ENCODE peak calls at places on chromosome 1, in five cellular contexts. R, T, A, J and S are unnamed samples.

GRCh38 chr1:7398982-7399381 is 372.1 kb upstream of the VAMP3 start:
- DNase-seq in R (no peak), J (no peak), A (no peak), T (no peak), S (no peak)

GRCh38 chr1:207847116-207847515 is 63.8 kb downstream of the CD34 start:
- DNase-seq in J (no peak), A (no peak), R (no peak), T (no peak), S (no peak)

GRCh38 chr1:152049291-152050073 is 12.7 kb upstream of the S100A11 start:
- DNase-seq in T (no peak), J (no peak), R (no peak), A (no peak), S (no peak)

GRCh38 chr1:96048572-96048971 is 673.0 kb upstream of the PTBP2 start:
- DNase-seq in A (no peak), R (no peak), J (no peak), T (no peak), S (no peak)

GRCh38 chr1:171911506-171911905 is 70.2 kb downstream of the DNM3 start:
- DNase-seq in R (no peak), J (no peak), A (no peak), T (no peak), S (no peak)

GRCh38 chr1:61399192-61399591 is 316.8 kb downstream of the NFIA start:
- DNase-seq in A (no peak), R (no peak), J (no peak), T (no peak), S (no peak)

GRCh38 chr1:206491592-206491991 is 15.7 kb upstream of the RASSF5 start:
- DNase-seq in J (no peak), R (no peak), T (no peak), A (no peak), S (no peak)

GRCh38 chr1:22738522-22738921 is 27.9 kb downstream of the EPHB2 start:
- DNase-seq in T (no peak), A (no peak), J (no peak), R (no peak), S (no peak)

GRCh38 chr1:201264072-201264471 is 19.2 kb upstream of the PKP1 start:
- DNase-seq in A (no peak), T (no peak), R (peak), J (no peak), S (no peak)

GRCh38 chr1:89881415-89882058 is 60.7 kb downstream of the LRRC8D start:
- DNase-seq in T (no peak), A (no peak), J (no peak), R (no peak), S (no peak)

GRCh38 chr1:29671446-29671845 is 435.1 kb downstream of the PTPRU start:
- DNase-seq in J (no peak), A (no peak), R (no peak), T (no peak), S (no peak)